ENCODE peak calls at places on chromosomes 1 and 21, in six cellular contexts. R, Y, G, D, B and C are unnamed samples.

GRCh38 chr1:18955442-18956188 is 861 bp downstream of the IFFO2 start:
- DNase-seq in R (no peak), Y (no peak), G (peak), D (no peak), B (no peak), C (peak)

GRCh38 chr21:39637197-39637970 is 24.6 kb downstream of the B3GALT5 start:
- DNase-seq in R (no peak), Y (no peak), G (no peak), D (no peak), B (no peak), C (no peak)

GRCh38 chr1:200896571-200897187 is 2.0 kb downstream of the INAVA start:
- DNase-seq in R (no peak), Y (no peak), G (no peak), D (peak), B (no peak), C (no peak)

GRCh38 chr1:202127836-202128622 is 5.3 kb downstream of the GPR37L1 start:
- DNase-seq in R (no peak), Y (no peak), G (no peak), D (no peak), B (no peak), C (no peak)

GRCh38 chr1:2801535-2802291 is at the start of gene TTC34:
- DNase-seq in R (no peak), Y (peak), G (peak), D (peak), B (no peak), C (peak)

GRCh38 chr1:21775985-21776562 is 6.9 kb downstream of the USP48 start:
- DNase-seq in R (no peak), Y (no peak), G (no peak), D (no peak), B (no peak), C (no peak)

GRCh38 chr1:209749660-209750059 is 6.2 kb upstream of the TRAF3IP3 start:
- DNase-seq in R (no peak), Y (no peak), G (no peak), D (no peak), B (no peak), C (peak)

GRCh38 chr1:4702927-4703326 is 48.5 kb downstream of the AJAP1 start:
- DNase-seq in R (no peak), Y (no peak), G (no peak), D (no peak), B (peak), C (no peak)

GRCh38 chr1:100893718-100894117 is 924 bp downstream of the EXTL2 start:
- DNase-seq in R (no peak), Y (no peak), G (no peak), D (no peak), B (no peak), C (no peak)

GRCh38 chr1:150159550-150159949 is 9.8 kb downstream of the PLEKHO1 start:
- DNase-seq in R (no peak), Y (no peak), G (peak), D (no peak), B (no peak), C (no peak)
- TF ChIP-seq POLR2A in R (no peak), Y (no peak), G (no peak), D (no peak), B (no peak), C (no peak)

DNA sequence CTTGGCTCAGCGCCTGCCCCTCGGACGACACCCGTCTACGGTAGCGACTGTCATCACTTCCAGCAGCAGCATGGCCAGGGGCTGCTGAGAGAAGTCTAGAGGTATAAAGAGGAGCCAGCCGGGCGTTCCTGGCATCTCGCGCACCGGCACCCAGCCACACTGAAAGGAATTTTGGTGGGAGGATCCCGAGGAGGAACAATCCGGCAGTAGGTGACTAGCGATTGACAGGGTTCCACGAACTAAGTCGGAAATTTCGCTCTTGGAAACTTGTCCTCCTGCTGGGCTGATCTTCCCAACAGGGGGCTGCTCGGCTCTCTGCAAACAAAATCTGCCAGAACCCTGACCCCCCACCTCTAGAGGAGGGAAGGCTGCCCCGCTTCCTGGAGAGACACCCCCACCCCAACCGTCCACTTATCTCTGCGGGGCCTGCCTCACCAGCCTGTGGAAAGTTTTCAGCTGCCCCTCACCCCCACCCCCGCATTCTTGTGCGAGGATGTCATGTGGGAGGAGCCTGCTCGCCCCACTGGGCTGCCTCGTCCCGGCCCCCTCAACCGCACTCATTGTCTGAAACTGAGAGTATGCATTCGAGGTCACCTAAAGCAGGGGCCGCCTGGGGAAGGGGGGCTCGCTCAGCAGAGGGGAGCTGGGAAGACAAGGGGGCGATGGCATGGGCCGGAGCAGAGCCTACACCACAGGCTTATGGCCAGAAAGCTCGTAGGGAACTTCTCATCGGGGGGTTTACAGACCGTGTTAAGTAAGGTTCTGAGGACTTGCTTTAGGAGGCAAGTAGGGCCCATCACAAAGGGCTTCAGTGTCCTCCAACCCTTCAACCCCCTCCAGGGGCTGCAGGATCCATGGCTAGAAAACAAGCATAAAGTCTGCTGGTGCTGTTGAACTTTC is 9.6 kb downstream of the EPHA2 start:
- DNase-seq in R (peak), Y (peak), G (peak), D (no peak), B (no peak), C (peak)
- TF ChIP-seq POLR2A in R (peak), Y (no peak), G (peak), D (no peak), B (no peak), C (no peak)

GRCh38 chr1:44995467-44996238 is 9.3 kb upstream of the EIF2B3 start:
- DNase-seq in R (no peak), Y (no peak), G (no peak), D (no peak), B (no peak), C (no peak)
- TF ChIP-seq POLR2A in R (no peak), Y (no peak), G (no peak), D (no peak), B (no peak), C (no peak)

GRCh38 chr1:244969355-244970235 is 105.3 kb upstream of the HNRNPU start:
- DNase-seq in R (peak), Y (peak), G (peak), D (peak), B (peak), C (peak)
- TF ChIP-seq POLR2A in R (peak), Y (peak), G (peak), D (peak), B (no peak), C (peak)

GRCh38 chr21:33325222-33326067 is 675 bp downstream of the IFNAR1 start:
- DNase-seq in R (peak), Y (peak), G (peak), D (no peak), B (peak), C (peak)

GRCh38 chr21:33327792-33328433 is 3.1 kb downstream of the IFNAR1 start:
- DNase-seq in R (no peak), Y (no peak), G (no peak), D (no peak), B (no peak), C (no peak)

GRCh38 chr21:33327326-33327725 is 2.6 kb downstream of the IFNAR1 start:
- DNase-seq in R (no peak), Y (no peak), G (no peak), D (no peak), B (no peak), C (no peak)

DNA sequence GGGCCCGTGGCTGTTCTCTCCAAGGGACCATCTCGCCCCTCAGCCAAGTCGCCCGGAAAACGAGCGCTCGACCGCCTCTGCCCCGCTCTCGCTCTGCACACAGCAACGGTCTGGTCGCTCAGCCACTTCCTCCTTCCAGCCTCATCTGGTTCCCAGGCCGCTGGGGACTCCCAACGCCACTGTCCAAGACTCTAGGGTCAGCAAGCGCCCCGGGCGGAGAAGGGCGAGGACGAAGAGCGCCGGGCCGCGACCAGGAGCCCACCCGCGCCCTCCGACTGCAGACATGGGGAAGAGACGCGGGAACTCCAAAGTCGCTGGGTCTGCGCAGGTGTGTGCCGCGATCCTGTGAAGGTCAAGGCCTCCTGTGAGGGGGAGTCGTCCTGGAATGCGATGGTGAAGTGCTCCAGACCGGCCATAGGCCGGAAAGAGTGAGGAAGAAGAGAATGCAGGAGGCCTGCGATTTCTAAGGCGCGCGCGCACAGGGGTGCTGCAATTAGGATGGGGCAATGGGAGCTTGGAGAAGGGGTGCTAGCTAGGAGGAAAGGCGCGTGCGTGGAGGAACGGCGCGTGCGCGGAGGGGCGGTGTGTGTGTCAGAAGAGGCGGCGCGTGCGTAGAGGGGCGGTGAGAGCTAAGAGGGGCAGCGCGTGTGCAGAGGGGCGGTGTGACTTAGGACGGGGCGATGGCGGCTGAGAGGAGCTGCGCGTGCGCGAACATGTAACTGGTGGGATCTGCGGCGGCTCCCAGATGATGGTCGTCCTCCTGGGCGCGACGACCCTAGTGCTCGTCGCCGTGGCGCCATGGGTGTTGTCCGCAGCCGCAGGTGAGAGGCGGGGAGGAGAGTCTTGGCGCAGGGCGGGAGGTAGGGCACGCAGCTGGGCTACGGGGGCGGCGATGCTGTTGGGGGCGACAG is at the start of gene IFNAR1:
- DNase-seq in R (peak), Y (peak), G (peak), D (peak), B (peak), C (peak)
- TF ChIP-seq POLR2A in R (peak), Y (peak), G (peak), D (peak), B (peak), C (peak)

GRCh38 chr1:205127646-205128045 is 5.9 kb upstream of the RBBP5 start:
- DNase-seq in R (no peak), Y (no peak), G (no peak), D (no peak), B (no peak), C (no peak)

GRCh38 chr1:205118810-205119209 is 3.0 kb downstream of the RBBP5 start:
- DNase-seq in R (no peak), Y (no peak), G (no peak), D (no peak), B (no peak), C (peak)

GRCh38 chr1:205122489-205122882 is 708 bp upstream of the RBBP5 start:
- DNase-seq in R (no peak), Y (no peak), G (no peak), D (no peak), B (no peak), C (no peak)

GRCh38 chr1:205124726-205125125 is 2.9 kb upstream of the RBBP5 start:
- DNase-seq in R (no peak), Y (no peak), G (no peak), D (no peak), B (no peak), C (no peak)

GRCh38 chr1:205121660-205122488 is at the start of gene RBBP5:
- DNase-seq in R (peak), Y (peak), G (peak), D (peak), B (peak), C (peak)
- TF ChIP-seq POLR2A in R (peak), Y (peak), G (peak), D (peak), B (peak), C (peak)